ENCODE peak calls at places on chromosome 3, in eight cellular contexts. H, B, C, G, Y, R, N and A are unnamed samples.

GRCh38 chr3:98188553-98188952 is 22.1 kb downstream of the OR5H15 start:
- DNase-seq in H (no peak), C (no peak), N (no peak), B (no peak), R (peak; percentile 76), Y (no peak), G (no peak), A (no peak)

GRCh38 chr3:175526609-175527280 is 667.6 kb downstream of the NAALADL2 start:
- DNase-seq in G (no peak), B (no peak), N (no peak), C (no peak), R (peak; percentile 45), Y (no peak), H (no peak), A (no peak)

GRCh38 chr3:69180869-69181591 is 58.6 kb upstream of the LMOD3 start:
- DNase-seq in N (no peak), G (no peak), C (no peak), H (no peak), R (no peak), B (no peak), Y (peak; percentile 25), A (no peak)

GRCh38 chr3:98577178-98577895 is 16.1 kb downstream of the CPOX start:
- DNase-seq in R (no peak), H (no peak), C (no peak), N (no peak), B (no peak), G (no peak), Y (no peak), A (no peak)

GRCh38 chr3:119294889-119295769 is 946 bp downstream of the ARHGAP31 start:
- DNase-seq in R (peak; percentile 70), Y (peak; percentile 48), C (peak; percentile 74), H (no peak), N (no peak), G (no peak), B (no peak), A (no peak)

GRCh38 chr3:123618768-123619484 is 34.1 kb upstream of the HACD2 start:
- DNase-seq in B (peak; percentile 87), Y (peak; percentile 60), R (no peak), C (peak; percentile 89), N (peak; percentile 67), G (peak; percentile 95), H (no peak), A (peak; percentile 48)

GRCh38 chr3:66499881-66500574 is 794 bp downstream of the LRIG1 start:
- DNase-seq in R (no peak), Y (peak; percentile 38), G (peak; percentile 73), B (peak; percentile 79), H (peak; percentile 55), C (peak; percentile 79), N (peak; percentile 54), A (no peak)

GRCh38 chr3:140092883-140093536 is 158.0 kb downstream of the CLSTN2 start:
- DNase-seq in B (no peak), Y (no peak), C (no peak), N (no peak), G (no peak), R (peak; percentile 34), H (no peak), A (no peak)

GRCh38 chr3:141465221-141465620 is 21.6 kb upstream of the RASA2 start:
- DNase-seq in B (no peak), N (no peak), C (no peak), Y (no peak), H (no peak), G (no peak), R (no peak), A (no peak)

GRCh38 chr3:120858501-120858900 is 49.5 kb upstream of the STXBP5L start:
- DNase-seq in C (no peak), R (no peak), N (no peak), B (no peak), Y (no peak), H (no peak), G (no peak), A (no peak)

GRCh38 chr3:146750196-146750595 is 145.1 kb upstream of the PLSCR5 start:
- DNase-seq in B (no peak), G (no peak), Y (no peak), R (no peak), N (no peak), C (no peak), H (no peak), A (no peak)

GRCh38 chr3:14522768-14523167 is 17.4 kb downstream of the GRIP2 start:
- DNase-seq in C (peak; percentile 40), G (peak; percentile 66), B (no peak), Y (no peak), N (no peak), H (no peak), R (no peak), A (no peak)

GRCh38 chr3:148648685-148649352 is 48.9 kb upstream of the AGTR1 start:
- DNase-seq in G (no peak), C (no peak), R (no peak), B (no peak), Y (no peak), H (no peak), N (no peak), A (no peak)

GRCh38 chr3:30135190-30135589 is 471.2 kb upstream of the TGFBR2 start:
- DNase-seq in G (no peak), R (peak; percentile 23), Y (no peak), B (no peak), H (no peak), C (no peak), N (no peak), A (no peak)

GRCh38 chr3:109334572-109334971 is 2.8 kb downstream of the DPPA4 start:
- DNase-seq in G (no peak), C (no peak), N (no peak), B (no peak), Y (no peak), R (peak; percentile 79), H (no peak), A (no peak)

GRCh38 chr3:48463703-48464102 is 17.2 kb downstream of the ATRIP start:
- DNase-seq in Y (no peak), B (no peak), N (no peak), G (no peak), C (no peak), H (no peak), R (no peak), A (no peak)

GRCh38 chr3:154244644-154245043 is 79.6 kb downstream of the DHX36 start:
- DNase-seq in N (no peak), G (no peak), C (no peak), R (no peak), H (peak; percentile 39), B (no peak), Y (no peak), A (no peak)

GRCh38 chr3:143613226-143613625 is 235.0 kb downstream of the SLC9A9 start:
- DNase-seq in N (no peak), H (no peak), G (no peak), R (no peak), B (no peak), Y (no peak), C (no peak), A (no peak)

GRCh38 chr3:110902453-110903085 is 169.0 kb upstream of the NECTIN3 start:
- DNase-seq in Y (no peak), G (no peak), H (no peak), B (no peak), N (no peak), C (no peak), R (no peak), A (no peak)

GRCh38 chr3:194014756-194015155 is 121.2 kb upstream of the HES1 start:
- DNase-seq in B (no peak), C (no peak), H (no peak), R (no peak), N (no peak), G (no peak), Y (no peak), A (no peak)

GRCh38 chr3:133444071-133444774 is 44.4 kb downstream of the BFSP2 start:
- DNase-seq in G (no peak), Y (peak; percentile 29), B (no peak), R (no peak), C (no peak), H (no peak), N (no peak), A (no peak)

GRCh38 chr3:13161021-13161759 is 88.0 kb upstream of the IQSEC1 start:
- DNase-seq in B (no peak), H (no peak), Y (no peak), G (peak; percentile 48), N (no peak), C (peak; percentile 44), R (peak; percentile 63), A (no peak)

GRCh38 chr3:188272481-188273372 is 118.8 kb downstream of the LPP start:
- DNase-seq in R (no peak), H (no peak), G (no peak), Y (no peak), N (no peak), C (no peak), B (no peak), A (no peak)
- H3K27ac ChIP-seq in R (no peak overlapping the region), H (no peak overlapping the region), G (peak overlapping the region; percentile 90), Y (peak overlapping the region; percentile 90), N (peak overlapping the region; percentile 88), C (peak overlapping the region; percentile 88), B (peak overlapping the region; percentile 98), A (peak overlapping the region; percentile 26)

DNA sequence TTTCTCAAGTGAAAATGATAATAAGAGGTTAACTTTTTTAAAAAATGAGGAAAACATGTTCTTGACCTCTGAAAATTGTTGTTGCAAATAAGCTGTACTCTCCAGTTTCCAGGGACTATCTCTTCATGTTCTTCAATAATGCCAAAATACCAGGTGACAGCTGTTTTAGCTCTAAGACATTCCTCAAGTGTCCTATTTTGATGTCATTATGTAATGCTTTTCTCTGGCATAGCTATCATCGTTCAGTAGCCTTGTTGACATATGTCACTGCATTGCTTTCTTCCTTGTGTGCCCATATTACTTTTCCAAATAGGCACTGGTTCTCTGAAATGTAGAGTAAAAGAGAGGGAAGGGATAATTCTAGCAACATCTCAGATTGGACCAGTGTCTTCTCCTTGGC is 5.7 kb upstream of the FILIP1L start:
- DNase-seq in Y (no peak), C (no peak), G (no peak), H (no peak), R (no peak), N (no peak), B (no peak), A (no peak)
- H3K27ac ChIP-seq in Y (no peak overlapping the region), C (no peak overlapping the region), G (no peak overlapping the region), H (no peak overlapping the region), R (no peak overlapping the region), N (no peak overlapping the region), B (no peak overlapping the region), A (no peak overlapping the region)

GRCh38 chr3:182785756-182786155 is 7.5 kb upstream of the ATP11B start:
- DNase-seq in Y (no peak), C (no peak), G (no peak), B (no peak), R (no peak), N (no peak), H (no peak), A (no peak)
- H3K27ac ChIP-seq in Y (no peak overlapping the region), C (no peak overlapping the region), G (no peak overlapping the region), B (no peak overlapping the region), R (no peak overlapping the region), N (no peak overlapping the region), H (no peak overlapping the region), A (no peak overlapping the region)

GRCh38 chr3:76129441-76129840 is 344.1 kb upstream of the ZNF717 start:
- DNase-seq in H (no peak), C (no peak), N (no peak), G (no peak), B (no peak), Y (no peak), R (no peak), A (no peak)

GRCh38 chr3:76132154-76132470 is 346.8 kb upstream of the ZNF717 start:
- DNase-seq in N (no peak), R (no peak), G (no peak), Y (no peak), H (no peak), C (no peak), B (no peak), A (no peak)

GRCh38 chr3:76134166-76134565 is 348.8 kb upstream of the ZNF717 start:
- DNase-seq in Y (no peak), B (no peak), C (no peak), R (no peak), N (no peak), G (no peak), H (no peak), A (no peak)

GRCh38 chr3:76131396-76132153 is 346.2 kb upstream of the ZNF717 start:
- DNase-seq in R (no peak), C (no peak), H (no peak), Y (no peak), N (no peak), B (no peak), G (no peak), A (no peak)
- H3K27ac ChIP-seq in R (no peak overlapping the region), C (no peak overlapping the region), H (no peak overlapping the region), Y (no peak overlapping the region), N (no peak overlapping the region), B (no peak overlapping the region), G (no peak overlapping the region), A (no peak overlapping the region)